ENCODE peak calls at places on chromosomes 7 and 10, in eight cellular contexts. C is chondrocyte, U is esophagus squamous epithelium, A is astrocyte, G is progenitor cell of endocrine pancreas, W is GM13976, N is epithelial cell of esophagus, L is fibroblast of the aortic adventitia. J is an unnamed sample.

GRCh38 chr7:107047902-107048782 is 3.6 kb downstream of the PRKAR2B start:
- DNase-seq in C (no peak), U (no peak), A (peak; percentile 22), G (no peak), W (no peak), N (peak; percentile 3), L (no peak), J (no peak)

GRCh38 chr7:15396210-15397158 is 165.3 kb downstream of the AGMO start:
- DNase-seq in C (no peak), U (no peak), A (no peak), G (no peak), W (no peak), N (no peak), L (no peak), J (no peak)

GRCh38 chr10:613217-613616 is 76.3 kb downstream of the DIP2C start:
- DNase-seq in C (no peak), U (no peak), A (no peak), G (no peak), W (no peak), N (peak; percentile 68), L (no peak), J (no peak)

GRCh38 chr7:91264924-91265681 is 870 bp downstream of the FZD1 start:
- DNase-seq in C (peak; percentile 86), U (no peak), A (peak; percentile 80), G (peak; percentile 20), W (peak; percentile 59), N (peak; percentile 85), L (peak; percentile 74), J (no peak)

GRCh38 chr10:103083977-103084320 is 109.1 kb downstream of the NT5C2 start:
- DNase-seq in C (no peak), U (no peak), A (no peak), G (no peak), W (no peak), N (no peak), L (no peak), J (no peak)

GRCh38 chr10:38103754-38104153 is 9.6 kb downstream of the ZNF37A start:
- DNase-seq in C (no peak), U (no peak), A (no peak), G (no peak), W (no peak), N (no peak), L (no peak), J (no peak)

GRCh38 chr7:3998060-3998459 is 684.0 kb upstream of the FOXK1 start:
- DNase-seq in C (no peak), U (no peak), A (no peak), G (no peak), W (no peak), N (no peak), L (no peak), J (no peak)

GRCh38 chr10:5514226-5514881 is 10.4 kb upstream of the CALML3 start:
- DNase-seq in C (peak; percentile 46), U (no peak), A (no peak), G (no peak), W (no peak), N (no peak), L (no peak), J (no peak)

GRCh38 chr10:62584216-62584615 is 210.0 kb downstream of the ZNF365 start:
- DNase-seq in C (no peak), U (no peak), A (peak; percentile 100), G (no peak), W (no peak), N (no peak), L (peak; percentile 95), J (no peak)

GRCh38 chr10:76523798-76524231 is 1092.4 kb downstream of the LRMDA start:
- DNase-seq in C (no peak), U (no peak), A (peak; percentile 44), G (no peak), W (no peak), N (no peak), L (no peak), J (no peak)

GRCh38 chr10:76902949-76903348 is 734.7 kb downstream of the KCNMA1 start:
- DNase-seq in C (no peak), U (no peak), A (no peak), G (peak; percentile 43), W (no peak), N (peak; percentile 51), L (peak; percentile 25), J (no peak)

GRCh38 chr10:45505336-45505735 is 131.3 kb downstream of the ALOX5 start:
- DNase-seq in C (no peak), U (no peak), A (no peak), G (no peak), W (no peak), N (no peak), L (no peak), J (no peak)

GRCh38 chr10:26555719-26556368 is 117.7 kb downstream of the APBB1IP start:
- DNase-seq in C (no peak), U (no peak), A (peak; percentile 58), G (no peak), W (no peak), N (peak; percentile 86), L (peak; percentile 89), J (no peak)

GRCh38 chr7:151012031-151012692 is 12.1 kb downstream of the ATG9B start:
- DNase-seq in C (no peak), U (no peak), A (no peak), G (no peak), W (no peak), N (no peak), L (no peak), J (no peak)

GRCh38 chr7:117127585-117128168 is 174.4 kb downstream of the ST7 start:
- DNase-seq in C (no peak), U (no peak), A (peak; percentile 35), G (no peak), W (no peak), N (peak; percentile 66), L (peak; percentile 84), J (no peak)

GRCh38 chr10:14405076-14406065 is 74.6 kb upstream of the FRMD4A start:
- DNase-seq in C (no peak), U (no peak), A (peak; percentile 100), G (no peak), W (no peak), N (peak; percentile 70), L (peak; percentile 95), J (no peak)

GRCh38 chr10:78927257-78927995 is 141.3 kb upstream of the ZMIZ1 start:
- DNase-seq in C (no peak), U (no peak), A (no peak), G (no peak), W (no peak), N (peak; percentile 50), L (no peak), J (no peak)

GRCh38 chr10:36634916-36635315 is 490.5 kb upstream of the ANKRD30A start:
- DNase-seq in C (no peak), U (no peak), A (peak; percentile 82), G (no peak), W (no peak), N (no peak), L (peak; percentile 60), J (no peak)

GRCh38 chr10:43749145-43749576 is 100.5 kb upstream of the ZNF32 start:
- DNase-seq in C (no peak), U (no peak), A (no peak), G (no peak), W (no peak), N (no peak), L (no peak), J (no peak)

DNA sequence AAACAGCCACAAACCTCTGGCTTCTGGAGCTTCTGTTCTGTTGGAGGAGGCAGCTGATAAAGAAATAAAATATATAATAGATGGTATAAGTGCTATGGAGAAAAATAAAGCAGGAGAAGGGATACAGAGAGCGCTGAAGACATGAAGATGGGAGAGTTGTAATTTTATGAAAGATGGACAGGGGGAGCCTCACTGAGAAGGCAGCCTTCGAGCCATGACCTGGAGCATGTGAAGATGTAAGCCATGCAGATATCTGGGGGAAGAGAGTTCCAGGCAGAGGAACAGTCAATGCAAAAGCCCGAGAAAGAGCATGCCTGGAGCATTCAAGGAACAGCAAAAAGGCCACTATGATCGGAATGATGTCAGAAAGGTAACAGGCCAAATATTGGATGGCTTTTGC is 187.5 kb downstream of the KIAA1217 start:
- DNase-seq in C (no peak), U (no peak), A (no peak), G (no peak), W (no peak), N (no peak), L (no peak), J (no peak)
- TF ChIP-seq CTCF in C (peak; percentile 46), U (no peak), A (no peak), G (peak; percentile 23), W (no peak), N (peak; percentile 15), L (no peak), J (no peak)

GRCh38 chr7:81457858-81458522 is 311.9 kb downstream of the HGF start:
- DNase-seq in C (no peak), U (no peak), A (peak; percentile 35), G (no peak), W (no peak), N (peak; percentile 48), L (peak; percentile 73), J (no peak)
- TF ChIP-seq CTCF in C (peak; percentile 91), U (peak; percentile 31), A (peak; percentile 37), G (peak; percentile 64), W (no peak), N (peak; percentile 43), L (peak; percentile 58), J (no peak)

DNA sequence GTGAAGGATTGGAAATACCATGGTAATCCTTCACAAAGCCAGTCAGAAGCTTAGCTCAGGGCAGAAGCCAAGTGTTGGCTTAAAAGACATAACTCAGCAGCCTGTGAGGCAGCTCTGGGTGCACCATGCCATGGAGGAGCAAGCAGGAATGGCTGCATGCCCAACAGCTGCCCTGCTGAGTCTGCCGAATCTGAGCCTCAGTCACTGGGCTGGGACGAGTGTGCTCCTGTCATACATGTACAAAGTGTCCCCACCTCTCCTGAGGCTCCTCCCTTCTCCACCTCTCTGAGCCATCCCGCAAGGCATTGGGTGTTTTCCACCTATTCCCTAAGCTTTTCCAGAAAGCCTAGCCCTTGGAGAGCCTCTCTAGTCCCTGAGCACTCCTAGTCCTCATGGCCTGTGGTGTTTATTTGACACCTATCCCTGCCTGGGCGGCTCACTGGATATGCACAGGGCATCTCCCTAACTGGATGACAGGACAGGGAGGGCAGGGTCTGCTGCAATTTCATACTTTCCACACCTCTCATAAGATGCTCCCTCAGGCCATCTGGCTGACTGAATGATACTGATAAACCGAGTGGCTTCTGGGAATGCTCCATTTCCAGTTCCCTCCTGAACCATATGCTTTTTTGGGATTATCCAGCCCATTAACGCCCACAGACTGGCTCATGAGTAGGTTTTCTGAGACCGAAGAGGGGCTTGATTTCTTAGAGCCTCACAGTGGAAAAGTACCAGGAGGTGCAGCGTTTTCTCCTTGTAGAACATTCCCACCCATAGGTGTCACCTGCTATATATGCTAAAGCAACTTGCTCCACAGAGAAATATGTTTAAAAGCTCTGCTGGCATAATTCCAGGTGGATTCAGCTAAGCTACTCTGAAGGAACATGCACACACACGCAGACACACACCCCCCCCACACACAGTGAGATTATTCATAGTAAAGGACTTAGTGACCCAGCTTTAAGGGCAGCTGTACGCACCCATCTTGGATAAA is 199.3 kb downstream of the SNX10 start:
- DNase-seq in C (no peak), U (no peak), A (no peak), G (no peak), W (no peak), N (peak; percentile 97), L (no peak), J (no peak)
- TF ChIP-seq CTCF in C (no peak), U (no peak), A (no peak), G (no peak), W (no peak), N (peak; percentile 27), L (no peak), J (no peak)

DNA sequence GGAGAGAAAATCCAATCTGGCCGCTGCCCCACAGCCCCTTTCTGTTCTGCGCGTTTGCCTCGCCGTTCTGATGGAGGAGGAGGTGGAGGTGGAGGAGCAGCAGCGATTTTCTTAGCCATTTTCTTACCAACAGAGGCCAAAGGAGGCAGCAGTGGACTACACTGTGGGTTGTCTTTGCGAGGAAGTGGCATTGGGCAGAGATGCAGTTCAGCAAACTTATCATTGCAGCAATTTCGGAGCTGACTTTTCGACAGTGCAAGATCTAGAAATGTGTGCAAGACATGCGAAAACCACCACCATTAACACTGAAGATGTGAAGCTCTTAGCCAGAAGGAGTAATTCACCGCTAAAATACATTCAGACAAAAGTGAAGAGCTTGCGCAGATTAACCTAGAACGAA is 1.9 kb upstream of the ARL4A start:
- DNase-seq in C (no peak), U (no peak), A (peak; percentile 23), G (peak; percentile 24), W (no peak), N (peak; percentile 30), L (peak; percentile 52), J (peak; percentile 25)
- TF ChIP-seq CTCF in C (peak; percentile 74), U (peak; percentile 14), A (peak; percentile 42), G (peak; percentile 54), W (no peak), N (peak; percentile 38), L (peak; percentile 66), J (peak; percentile 47)